ENCODE peak calls at places on chromosomes 2 and 18, in nine cellular contexts. U is IMR-90, K is stomach, X is upper lobe of right lung, F is GM23338, I is colonic mucosa, E is sigmoid colon, M is ovary, Q is pancreas. O is an unnamed sample. For H3K4me1, the result is how much of the 10 kb centered on the place peaks cover.

GRCh38 chr18:41666251-41666650 is 288.8 kb upstream of the PIK3C3 start:
- DNase-seq in U (no peak), K (no peak), X (no peak), F (no peak), I (no peak), E (no peak), M (no peak), Q (no peak), O (no peak)

GRCh38 chr2:128040166-128040771 is 12.4 kb upstream of the SAP130 start:
- DNase-seq in U (no peak), K (no peak), X (no peak), F (no peak), I (no peak), E (no peak), M (no peak), Q (no peak), O (no peak)

GRCh38 chr2:239009001-239009961 is 161.4 kb downstream of the TWIST2 start:
- DNase-seq in U (no peak), K (peak), X (peak), F (peak), I (no peak), E (peak), M (peak), Q (no peak), O (no peak)

GRCh38 chr2:64865073-64865830 is 123.9 kb upstream of the SLC1A4 start:
- DNase-seq in U (peak), K (peak), X (peak), F (peak), I (peak), E (peak), M (peak), Q (peak), O (no peak)

GRCh38 chr2:105294844-105295481 is 34.6 kb downstream of the TGFBRAP1 start:
- DNase-seq in U (peak), K (peak), X (no peak), F (peak), I (peak), E (no peak), M (peak), Q (peak), O (no peak)

GRCh38 chr2:191869178-191869577 is 22.3 kb upstream of the CAVIN2 start:
- DNase-seq in U (peak), K (no peak), X (no peak), F (peak), I (peak), E (no peak), M (no peak), Q (no peak), O (no peak)

GRCh38 chr18:26403451-26403850 is 144.9 kb downstream of the KCTD1 start:
- DNase-seq in U (no peak), K (no peak), X (no peak), F (no peak), I (no peak), E (no peak), M (no peak), Q (no peak), O (no peak)

GRCh38 chr2:235165136-235165535 is 213.3 kb downstream of the SH3BP4 start:
- DNase-seq in U (no peak), K (no peak), X (no peak), F (no peak), I (no peak), E (no peak), M (no peak), Q (peak), O (no peak)

GRCh38 chr2:45331034-45331786 is 279.9 kb downstream of the SRBD1 start:
- DNase-seq in U (no peak), K (no peak), X (no peak), F (no peak), I (no peak), E (no peak), M (no peak), Q (peak), O (no peak)

GRCh38 chr2:109160714-109161440 is 31.9 kb downstream of the SH3RF3 start:
- DNase-seq in U (no peak), K (no peak), X (no peak), F (no peak), I (no peak), E (no peak), M (no peak), Q (no peak), O (no peak)

GRCh38 chr18:24176727-24177416 is 38.0 kb downstream of the CABYR start:
- DNase-seq in U (peak), K (peak), X (peak), F (peak), I (peak), E (peak), M (peak), Q (peak), O (no peak)

GRCh38 chr2:257842-258241 is 6.0 kb downstream of the SH3YL1 start:
- DNase-seq in U (no peak), K (no peak), X (no peak), F (no peak), I (no peak), E (no peak), M (no peak), Q (no peak), O (no peak)

GRCh38 chr2:226427538-226428307 is 371.9 kb downstream of the IRS1 start:
- DNase-seq in U (peak), K (no peak), X (no peak), F (no peak), I (no peak), E (no peak), M (no peak), Q (no peak), O (no peak)

GRCh38 chr2:184920451-184920965 is 322.2 kb downstream of the ZNF804A start:
- DNase-seq in U (peak), K (no peak), X (no peak), F (no peak), I (no peak), E (no peak), M (no peak), Q (no peak), O (no peak)

GRCh38 chr2:158495175-158495574 is 38.4 kb downstream of the PKP4 start:
- DNase-seq in U (peak), K (no peak), X (no peak), F (no peak), I (no peak), E (no peak), M (no peak), Q (no peak), O (no peak)

GRCh38 chr2:123596649-123597048 is 428.4 kb upstream of the CNTNAP5 start:
- DNase-seq in U (no peak), K (no peak), X (no peak), F (no peak), I (no peak), E (no peak), M (no peak), Q (no peak), O (no peak)

GRCh38 chr2:105782646-105783045 is 37.9 kb downstream of the NCK2 start:
- DNase-seq in U (no peak), K (no peak), X (no peak), F (no peak), I (no peak), E (no peak), M (no peak), Q (no peak), O (no peak)

GRCh38 chr2:212939777-212940531 is 211.5 kb downstream of the IKZF2 start:
- DNase-seq in U (no peak), K (peak), X (peak), F (peak), I (peak), E (no peak), M (no peak), Q (peak), O (no peak)

GRCh38 chr2:211331736-211332135 is 775.3 kb downstream of the CPS1 start:
- DNase-seq in U (no peak), K (no peak), X (no peak), F (peak), I (no peak), E (no peak), M (no peak), Q (no peak), O (no peak)

GRCh38 chr2:101113441-101114267 is 37.5 kb downstream of the TBC1D8 start:
- DNase-seq in U (peak), K (peak), X (no peak), F (peak), I (peak), E (no peak), M (no peak), Q (no peak), O (no peak)

GRCh38 chr2:102967451-102967850 is 205.6 kb downstream of the TMEM182 start:
- DNase-seq in U (no peak), K (no peak), X (no peak), F (no peak), I (no peak), E (no peak), M (no peak), Q (no peak), O (no peak)

GRCh38 chr2:69742170-69742952 is 427 bp downstream of the ANXA4 start:
- DNase-seq in U (peak), K (no peak), X (no peak), F (peak), I (peak), E (peak), M (peak), Q (peak), O (no peak)

GRCh38 chr2:191625016-191625415 is 52.9 kb upstream of the NABP1 start:
- DNase-seq in U (no peak), K (no peak), X (peak), F (no peak), I (no peak), E (no peak), M (no peak), Q (no peak), O (no peak)

GRCh38 chr2:100935372-100935752 is 66.7 kb upstream of the RPL31 start:
- DNase-seq in U (peak), K (no peak), X (no peak), F (no peak), I (no peak), E (no peak), M (no peak), Q (no peak), O (no peak)

GRCh38 chr18:76565238-76566173 is 70.5 kb upstream of the ZNF516 start:
- DNase-seq in U (peak), K (peak), X (peak), F (peak), I (peak), E (peak), M (peak), Q (peak), O (no peak)

GRCh38 chr18:11752116-11752911 is 63.2 kb downstream of the GNAL start:
- DNase-seq in U (peak), K (no peak), X (no peak), F (peak), I (no peak), E (no peak), M (no peak), Q (no peak), O (no peak)

GRCh38 chr2:40105593-40105992 is 326.5 kb upstream of the THUMPD2 start:
- DNase-seq in U (peak), K (no peak), X (no peak), F (no peak), I (no peak), E (no peak), M (no peak), Q (no peak), O (no peak)

GRCh38 chr2:236337465-236338325 is 73.5 kb upstream of the ASB18 start:
- DNase-seq in U (no peak), K (no peak), X (no peak), F (no peak), I (no peak), E (no peak), M (no peak), Q (no peak), O (no peak)
- H3K4me1 ChIP-seq in U (under half), K (under half), X (under half), F (under half), I (under half), E (under half), M (under half), Q (under half), O (under half)

DNA sequence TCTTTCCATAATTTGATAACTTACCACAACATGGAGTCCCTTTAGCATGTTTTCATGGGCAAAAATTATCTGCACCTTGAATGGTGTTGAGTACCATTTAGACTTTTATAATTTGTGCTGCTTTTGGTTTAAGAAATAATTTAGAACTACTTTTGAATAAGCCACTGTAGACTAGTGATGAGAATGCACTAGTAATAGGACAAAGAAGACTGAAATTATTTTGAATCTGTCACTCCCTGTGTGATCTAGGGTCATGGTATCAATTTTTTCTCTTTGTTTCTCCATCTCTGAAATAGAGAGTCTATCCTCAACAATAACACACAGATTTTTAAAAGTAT is 37.7 kb downstream of the EFEMP1 start:
- DNase-seq in U (no peak), K (no peak), X (no peak), F (no peak), I (no peak), E (no peak), M (no peak), Q (no peak), O (no peak)
- H3K27ac ChIP-seq in U (no peak), K (peak), X (peak), F (no peak), I (no peak), E (peak), M (peak), Q (peak), O (peak)

DNA sequence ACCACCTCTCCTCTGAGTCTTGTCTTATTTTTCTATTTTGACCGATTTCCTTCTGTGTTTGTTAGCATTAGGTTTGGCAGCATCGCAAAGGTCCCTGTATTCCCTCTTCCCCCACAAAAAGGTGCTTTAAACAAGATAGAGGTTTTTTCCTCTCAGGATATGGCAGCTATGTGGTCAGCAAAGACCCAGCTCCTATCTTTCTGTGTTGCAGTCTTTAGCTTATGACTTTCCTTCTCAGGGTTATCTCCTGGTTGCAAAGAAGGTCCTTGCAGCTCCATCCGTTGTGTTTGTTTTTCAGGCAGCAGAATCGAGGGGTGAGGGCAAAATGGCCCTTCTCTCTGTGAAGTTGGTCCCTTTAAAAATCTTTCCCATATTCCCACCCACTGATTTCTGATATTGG is 38.4 kb downstream of the GALNT1 start:
- DNase-seq in U (no peak), K (no peak), X (no peak), F (no peak), I (no peak), E (no peak), M (no peak), Q (no peak), O (no peak)
- H3K4me1 ChIP-seq in U (under half), K (half or more), X (under half), F (under half), I (under half), E (half or more), M (under half), Q (under half), O (under half)

GRCh38 chr2:150697596-150697995 is 210.1 kb upstream of the RND3 start:
- DNase-seq in U (no peak), K (no peak), X (no peak), F (no peak), I (no peak), E (no peak), M (no peak), Q (no peak), O (no peak)
- H3K27ac ChIP-seq in U (peak), K (peak), X (no peak), F (no peak), I (no peak), E (no peak), M (no peak), Q (no peak), O (peak)

GRCh38 chr18:7878265-7879173 is 311.4 kb downstream of the PTPRM start:
- DNase-seq in U (no peak), K (no peak), X (no peak), F (peak), I (no peak), E (no peak), M (no peak), Q (no peak), O (no peak)
- H3K4me1 ChIP-seq in U (under half), K (under half), X (under half), F (under half), I (under half), E (under half), M (under half), Q (under half), O (under half)

O was measured in esophagus squamous epithelium.